ENCODE peak calls at places on chromosomes 4 and X, in four cellular contexts. P, H, N and T are unnamed samples.

GRCh38 chrX:38890963-38891362 is 89.7 kb downstream of the MID1IP1 start:
- DNase-seq in P (no peak), H (no peak), N (no peak), T (no peak)

GRCh38 chr4:159160242-159160641 is 57.4 kb downstream of the RAPGEF2 start:
- DNase-seq in P (no peak), H (no peak), N (no peak), T (no peak)

GRCh38 chr4:163542275-163542674 is 47.8 kb downstream of the TMA16 start:
- DNase-seq in P (no peak), H (peak), N (no peak), T (no peak)

GRCh38 chr4:95092762-95093161 is 335.0 kb downstream of the BMPR1B start:
- DNase-seq in P (no peak), H (no peak), N (no peak), T (no peak)

GRCh38 chrX:147958316-147958715 is 22.8 kb upstream of the FMR1NB start:
- DNase-seq in P (no peak), H (peak), N (no peak), T (no peak)

GRCh38 chrX:56231706-56232105 is 450 bp upstream of the KLF8 start:
- DNase-seq in P (no peak), H (no peak), N (no peak), T (no peak)

GRCh38 chr4:52106701-52107100 is 55.6 kb downstream of the SPATA18 start:
- DNase-seq in P (no peak), H (no peak), N (no peak), T (no peak)

GRCh38 chr4:7926822-7927221 is 12.8 kb downstream of the AFAP1 start:
- DNase-seq in P (no peak), H (no peak), N (no peak), T (no peak)

GRCh38 chr4:68953056-68953455 is 1.5 kb upstream of the UGT2A3 start:
- DNase-seq in P (no peak), H (no peak), N (no peak), T (no peak)

GRCh38 chrX:135890087-135890585 is 3.1 kb downstream of the CT45A10 start:
- DNase-seq in P (no peak), H (no peak), N (peak), T (no peak)

GRCh38 chrX:11499076-11500044 is 166.4 kb downstream of the ARHGAP6 start:
- DNase-seq in P (no peak), H (peak), N (no peak), T (no peak)

GRCh38 chrX:21944136-21944615 is 3.7 kb downstream of the SMS start:
- DNase-seq in P (no peak), H (no peak), N (no peak), T (no peak)

GRCh38 chr4:115851918-115852766 is 738.7 kb upstream of the NDST4 start:
- DNase-seq in P (peak), H (no peak), N (no peak), T (peak)

GRCh38 chr4:106365613-106366012 is 3.0 kb downstream of the GIMD1 start:
- DNase-seq in P (no peak), H (peak), N (no peak), T (no peak)

GRCh38 chr4:76896731-76897521 is 1.0 kb downstream of the SOWAHB start:
- DNase-seq in P (peak), H (no peak), N (no peak), T (peak)

GRCh38 chrX:115560211-115560977 is 580 bp upstream of the PLS3 start:
- DNase-seq in P (no peak), H (no peak), N (no peak), T (no peak)

GRCh38 chr4:87092389-87093141 is 127.9 kb downstream of the KLHL8 start:
- DNase-seq in P (peak), H (peak), N (no peak), T (no peak)

GRCh38 chrX:19174401-19175025 is 52.2 kb upstream of the ADGRG2 start:
- DNase-seq in P (no peak), H (peak), N (peak), T (no peak)

GRCh38 chr4:179059396-179059795 is 1617.2 kb upstream of the AGA start:
- DNase-seq in P (no peak), H (no peak), N (peak), T (no peak)

GRCh38 chrX:111244238-111244750 is 26.0 kb downstream of the CAPN6 start:
- DNase-seq in P (no peak), H (no peak), N (no peak), T (no peak)

GRCh38 chrX:133335027-133335426 is 80.3 kb downstream of the GPC4 start:
- DNase-seq in P (peak), H (peak), N (no peak), T (peak)

GRCh38 chr4:80361329-80361900 is 25.9 kb downstream of the CFAP299 start:
- DNase-seq in P (peak), H (no peak), N (no peak), T (no peak)

GRCh38 chrX:150688911-150689451 is 4.2 kb upstream of the MTMR1 start:
- DNase-seq in P (no peak), H (peak), N (no peak), T (no peak)

GRCh38 chr4:186737427-186737826 is 13.8 kb upstream of the FAT1 start:
- DNase-seq in P (no peak), H (no peak), N (no peak), T (no peak)